ENCODE peak calls at places on chromosomes 16 and 17, in seven cellular contexts. G is body of pancreas, L is cardiac muscle cell, M is mesendoderm, U is astrocyte, I is upper lobe of right lung, W is tibial artery. C is an unnamed sample.

GRCh38 chr17:11389583-11389982 is 148.6 kb downstream of the SHISA6 start:
- DNase-seq in U (no peak), G (no peak), I (no peak), L (no peak), W (no peak), M (no peak), C (no peak)

GRCh38 chr17:37490638-37491614 is 1.2 kb downstream of the DUSP14 start:
- DNase-seq in I (no peak), M (peak; percentile 92), W (peak; percentile 54), G (no peak), U (peak; percentile 84), L (peak; percentile 84), C (peak; percentile 71)

GRCh38 chr17:50052822-50053653 is 2.9 kb upstream of the ITGA3 start:
- DNase-seq in I (no peak), L (peak; percentile 93), G (peak; percentile 44), M (no peak), W (no peak), U (peak; percentile 56), C (peak; percentile 37)

GRCh38 chr16:79716645-79717323 is 116.2 kb upstream of the MAF start:
- DNase-seq in G (no peak), I (no peak), W (no peak), M (no peak), L (no peak), U (no peak), C (no peak)

GRCh38 chr16:46822270-46822669 is 8.7 kb downstream of the C16orf87 start:
- DNase-seq in M (no peak), U (peak; percentile 91), G (no peak), W (no peak), L (peak; percentile 48), I (no peak), C (no peak)

GRCh38 chr17:19747829-19748806 is at the start of gene ALDH3A1:
- DNase-seq in U (no peak), G (no peak), M (no peak), I (no peak), L (no peak), W (no peak), C (peak; percentile 59)

GRCh38 chr17:74770498-74771318 is 5.4 kb downstream of the NAT9 start:
- DNase-seq in U (no peak), I (peak; percentile 88), L (peak; percentile 45), G (peak; percentile 90), W (no peak), M (peak; percentile 77), C (peak; percentile 67)

GRCh38 chr17:30530346-30531025 is 53.3 kb downstream of the GOSR1 start:
- DNase-seq in W (no peak), G (no peak), M (peak; percentile 13), L (peak; percentile 49), I (no peak), U (peak; percentile 67), C (no peak)

GRCh38 chr17:64111831-64112230 is 18.1 kb downstream of the ERN1 start:
- DNase-seq in U (no peak), I (no peak), M (no peak), G (no peak), L (no peak), W (no peak), C (no peak)

GRCh38 chr17:81870155-81870977 is 771 bp downstream of the ARHGDIA start:
- DNase-seq in U (peak; percentile 48), M (peak; percentile 64), L (peak; percentile 58), I (peak; percentile 82), W (no peak), G (peak; percentile 50), C (peak; percentile 43)

GRCh38 chr17:53428913-53429312 is 393.8 kb upstream of the KIF2B start:
- DNase-seq in G (no peak), U (no peak), W (no peak), L (no peak), I (no peak), M (no peak), C (no peak)

GRCh38 chr16:29857133-29857760 is 5.8 kb downstream of the CDIPT start:
- DNase-seq in I (no peak), U (peak; percentile 61), M (no peak), W (no peak), L (peak; percentile 72), G (no peak), C (no peak)

GRCh38 chr16:11955713-11956123 is 9.3 kb upstream of the TNFRSF17 start:
- DNase-seq in L (peak; percentile 71), G (no peak), W (no peak), I (no peak), M (peak; percentile 34), U (peak; percentile 93), C (no peak)

GRCh38 chr17:73513426-73513825 is 130.8 kb downstream of the SDK2 start:
- DNase-seq in I (no peak), W (no peak), M (no peak), U (no peak), L (no peak), G (no peak), C (no peak)
- H3K27me3 ChIP-seq in I (no peaks in the 10 kb centered on the region), W (no peaks in the 10 kb centered on the region), M (no peaks in the 10 kb centered on the region), U (peaks cover 12% of the 10 kb centered on the region), L (no peaks in the 10 kb centered on the region), G (no peaks in the 10 kb centered on the region), C (no peaks in the 10 kb centered on the region)

GRCh38 chr16:89281189-89281577 is 63.7 kb downstream of the ZNF778 start:
- DNase-seq in M (no peak), U (no peak), L (no peak), G (no peak), W (no peak), I (no peak), C (no peak)

GRCh38 chr16:89281829-89282228 is 64.3 kb downstream of the ZNF778 start:
- DNase-seq in L (no peak), I (no peak), U (no peak), G (no peak), M (no peak), W (no peak), C (no peak)

GRCh38 chr16:89282523-89282922 is 65.0 kb downstream of the ZNF778 start:
- DNase-seq in U (no peak), L (no peak), G (no peak), W (no peak), M (no peak), I (no peak), C (no peak)

GRCh38 chr16:89279666-89280481 is 62.4 kb downstream of the ZNF778 start:
- DNase-seq in M (no peak), I (no peak), W (no peak), G (no peak), L (no peak), U (no peak), C (no peak)

DNA sequence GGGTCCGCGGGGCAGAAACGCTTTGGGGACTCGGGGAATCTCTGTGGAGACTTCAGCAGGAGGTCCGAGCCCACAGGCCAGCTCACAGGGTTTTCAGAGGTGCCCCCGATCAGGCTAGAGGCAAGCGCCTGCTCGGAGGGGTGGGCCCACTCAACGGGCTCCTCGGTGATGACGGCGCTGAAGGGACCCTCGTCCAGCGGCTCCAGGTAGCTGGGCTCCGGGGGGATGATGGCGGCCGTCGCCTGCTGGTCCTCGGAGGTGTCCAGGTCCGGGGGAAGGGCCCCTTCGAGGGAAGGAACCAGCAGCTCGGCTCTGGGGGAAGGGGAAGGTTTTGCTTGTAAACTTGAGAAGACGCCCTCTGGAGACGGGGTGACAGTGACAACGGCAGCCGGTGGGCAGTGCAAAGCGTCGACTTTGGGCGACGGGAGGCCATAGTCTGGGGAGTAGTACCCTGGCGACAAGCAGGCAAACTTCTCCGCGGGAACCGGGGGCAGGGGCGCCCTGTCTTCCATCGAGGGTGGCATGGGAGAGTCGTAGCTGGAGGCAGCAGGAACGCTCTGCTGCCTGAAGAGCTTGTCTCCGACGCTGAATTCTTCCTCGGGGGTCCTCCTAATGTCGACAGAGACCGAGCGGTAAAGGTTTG is 63.2 kb downstream of the ZNF778 start:
- DNase-seq in U (no peak), G (no peak), L (no peak), W (no peak), M (no peak), I (no peak), C (no peak)
- H3K36me3 ChIP-seq in U (peaks cover 26% of the 10 kb centered on the region), G (peaks cover 7% of the 10 kb centered on the region), L (peaks cover 28% of the 10 kb centered on the region), W (peaks cover 93% of the 10 kb centered on the region), M (peaks cover 11% of the 10 kb centered on the region), I (peaks cover 70% of the 10 kb centered on the region), C (no peaks in the 10 kb centered on the region)

DNA sequence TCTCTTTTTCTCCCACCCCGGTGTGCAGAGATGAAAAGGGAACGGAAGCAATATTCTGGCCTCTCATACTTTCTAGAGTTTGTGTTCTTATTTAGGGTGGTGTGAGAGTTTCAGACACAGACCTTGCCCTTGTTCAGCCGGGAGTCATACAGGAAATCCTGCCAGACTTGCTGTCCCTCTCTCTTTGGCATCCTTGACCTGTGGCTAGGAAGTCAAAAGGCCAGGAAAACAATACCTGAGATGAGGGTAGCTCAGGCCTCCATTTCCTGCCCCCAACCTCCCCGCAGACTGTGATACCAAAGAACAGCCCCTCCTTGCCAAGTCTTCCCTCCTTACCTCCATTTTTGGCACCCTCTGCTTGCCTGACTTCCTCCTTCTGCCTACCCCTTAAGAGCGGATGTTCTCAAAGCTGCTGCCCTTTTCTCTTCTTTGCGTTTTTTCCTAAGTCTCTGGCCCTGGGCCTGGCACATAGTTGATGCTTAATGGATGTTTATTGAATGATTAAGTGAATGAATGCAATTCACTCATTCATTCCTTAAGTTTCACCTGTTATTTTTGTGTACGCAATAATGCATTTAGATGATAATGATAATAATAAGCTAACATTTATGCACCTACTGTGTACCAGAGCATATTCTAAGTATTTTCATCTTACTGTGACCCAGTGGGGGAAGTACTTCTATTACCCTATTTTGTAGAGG is 4.6 kb downstream of the CCL5 start:
- DNase-seq in W (no peak), G (no peak), L (no peak), U (no peak), I (no peak), M (no peak), C (no peak)
- H3K27ac ChIP-seq in W (no peak overlapping the region), G (no peak overlapping the region), L (no peak overlapping the region), U (no peak overlapping the region), I (no peak overlapping the region), M (no peak overlapping the region), C (no peak overlapping the region)

DNA sequence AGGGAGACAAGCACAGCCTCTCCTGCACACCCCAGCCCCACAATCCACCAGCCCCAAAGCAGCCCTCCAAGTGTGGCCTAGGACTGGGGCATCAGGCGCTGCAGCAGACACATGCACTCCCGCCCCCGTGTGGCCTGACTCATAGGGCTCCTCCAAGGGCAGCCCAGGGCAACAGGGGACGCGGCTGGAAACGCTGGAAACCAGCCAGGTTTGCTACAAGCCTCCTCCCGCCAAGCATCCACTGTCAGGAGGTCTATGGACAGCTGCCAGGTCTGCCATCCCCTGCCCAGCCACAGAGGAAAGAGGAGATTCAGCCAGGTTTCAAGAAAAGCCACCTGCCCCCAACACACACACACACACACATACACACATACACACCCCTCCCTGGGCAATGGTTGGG is 25.8 kb downstream of the SRCIN1 start:
- DNase-seq in U (no peak), I (no peak), W (no peak), G (no peak), L (peak; percentile 66), M (peak; percentile 72), C (peak; percentile 66)
- H3K27me3 ChIP-seq in U (peaks cover 47% of the 10 kb centered on the region), I (peaks cover 73% of the 10 kb centered on the region), W (peaks cover 82% of the 10 kb centered on the region), G (peaks cover 7% of the 10 kb centered on the region), L (peaks cover 48% of the 10 kb centered on the region), M (peaks cover 41% of the 10 kb centered on the region), C (no peaks in the 10 kb centered on the region)

C was measured in testis.